ENCODE peak calls at places on chromosomes 4 and X, in seven cellular contexts. H, S, E, K, X, Z and D are unnamed samples.
A peak's percentile ranks its signal among the peaks of the same experiment; 100 is the strongest.

GRCh38 chr4:138410266-138410665 is 168.1 kb upstream of the SLC7A11 start:
- DNase-seq in H (no peak), X (no peak), E (no peak), Z (no peak), S (no peak), K (no peak), D (no peak)

GRCh38 chr4:140757220-140757607 is 1.0 kb upstream of the TBC1D9 start:
- DNase-seq in E (no peak), K (no peak), S (no peak), Z (no peak), X (no peak), H (peak; percentile 55), D (no peak)

GRCh38 chr4:61805979-61806378 is 605.9 kb downstream of the ADGRL3 start:
- DNase-seq in X (no peak), S (no peak), H (no peak), K (no peak), Z (no peak), E (no peak), D (no peak)

GRCh38 chrX:100643943-100644587 is at the start of gene SRPX2:
- DNase-seq in S (no peak), K (peak; percentile 71), Z (peak; percentile 67), H (no peak), E (no peak), X (no peak), D (no peak)

GRCh38 chrX:154602226-154602625 is 16.9 kb downstream of the CTAG1B start:
- DNase-seq in Z (no peak), X (no peak), S (no peak), K (no peak), H (no peak), E (no peak), D (no peak)

GRCh38 chr4:120688791-120689190 is 233.7 kb downstream of the PRDM5 start:
- DNase-seq in Z (no peak), K (no peak), S (no peak), X (no peak), H (no peak), E (no peak), D (no peak)

GRCh38 chr4:2417765-2418651 is at the start of gene ZFYVE28:
- DNase-seq in Z (no peak), K (no peak), H (no peak), X (no peak), S (no peak), E (no peak), D (peak; percentile 16)

GRCh38 chr4:129322947-129323346 is 227.0 kb downstream of the C4orf33 start:
- DNase-seq in X (no peak), E (no peak), S (no peak), H (no peak), Z (no peak), K (no peak), D (no peak)

GRCh38 chr4:17636696-17637351 is 22.4 kb downstream of the MED28 start:
- DNase-seq in X (peak; percentile 78), H (peak; percentile 92), S (peak; percentile 70), Z (no peak), E (peak; percentile 3), K (peak; percentile 19), D (peak; percentile 49)

GRCh38 chr4:150080335-150080734 is 2.1 kb downstream of the DCLK2 start:
- DNase-seq in S (no peak), X (no peak), Z (no peak), E (no peak), K (no peak), H (no peak), D (no peak)

GRCh38 chr4:114883641-114884040 is 229.8 kb downstream of the NDST4 start:
- DNase-seq in K (no peak), Z (no peak), E (no peak), H (no peak), S (no peak), X (no peak), D (no peak)

GRCh38 chrX:31212856-31213748 is 141.3 kb upstream of the FTHL17 start:
- DNase-seq in Z (no peak), X (no peak), E (no peak), S (no peak), H (no peak), K (no peak), D (no peak)

GRCh38 chr4:43271946-43272345 is 379.4 kb downstream of the GRXCR1 start:
- DNase-seq in H (no peak), Z (no peak), K (no peak), S (no peak), X (no peak), E (no peak), D (no peak)

GRCh38 chrX:38854305-38854704 is 53.0 kb downstream of the MID1IP1 start:
- DNase-seq in X (no peak), E (no peak), K (no peak), Z (no peak), S (no peak), H (no peak), D (no peak)

GRCh38 chr4:128825226-128825625 is 15.7 kb downstream of the JADE1 start:
- DNase-seq in Z (no peak), K (no peak), E (no peak), H (no peak), X (no peak), S (no peak), D (no peak)

GRCh38 chr4:177251237-177251636 is 58.4 kb upstream of the NEIL3 start:
- DNase-seq in S (no peak), H (no peak), Z (no peak), E (no peak), K (no peak), X (peak; percentile 31), D (no peak)

GRCh38 chr4:19944251-19944650 is 307.5 kb upstream of the SLIT2 start:
- DNase-seq in X (no peak), E (no peak), H (no peak), K (no peak), S (no peak), Z (no peak), D (no peak)

GRCh38 chr4:2799444-2799911 is 6.6 kb downstream of the SH3BP2 start:
- DNase-seq in E (no peak), Z (no peak), K (no peak), H (no peak), S (no peak), X (no peak), D (no peak)

GRCh38 chr4:4364486-4365208 is 22.3 kb upstream of the NSG1 start:
- DNase-seq in X (no peak), S (no peak), E (no peak), H (no peak), Z (no peak), K (no peak), D (no peak)

GRCh38 chr4:72525938-72526337 is 43.1 kb downstream of the ADAMTS3 start:
- DNase-seq in X (no peak), Z (peak; percentile 20), H (no peak), S (no peak), K (peak; percentile 57), E (no peak), D (no peak)

GRCh38 chrX:54495814-54496516 is at the start of gene FGD1:
- DNase-seq in E (peak; percentile 24), X (peak; percentile 8), S (peak; percentile 7), H (peak; percentile 92), K (no peak), Z (no peak), D (no peak)

GRCh38 chrX:133655262-133655913 is 240.1 kb upstream of the GPC4 start:
- DNase-seq in Z (no peak), X (no peak), E (no peak), K (no peak), S (no peak), H (no peak), D (no peak)

GRCh38 chr4:82484987-82485783 is 54.8 kb downstream of the ENOPH1 start:
- DNase-seq in X (no peak), H (no peak), K (no peak), E (no peak), Z (no peak), S (no peak), D (no peak)

GRCh38 chr4:37475776-37476175 is 210.4 kb downstream of the RELL1 start:
- DNase-seq in E (no peak), Z (no peak), S (no peak), X (no peak), K (no peak), H (no peak), D (no peak)